ENCODE peak calls at places on chromosome 5, in eight cellular contexts. E is cardiac muscle cell, C is progenitor cell of endocrine pancreas, N is activated B cell treated with CpG ODN at 0.5 μM for 24 hours, G is heart left ventricle, A is AG04450, S is B cell, Z is PC-3. V is an unnamed sample.

GRCh38 chr5:141223112-141223783 is at the start of gene PCDHB14:
- DNase-seq in A (no peak), C (no peak), G (no peak), Z (peak), N (no peak), S (peak), E (peak), V (no peak)

GRCh38 chr5:102762095-102762534 is 7.0 kb downstream of the PAM start:
- DNase-seq in S (no peak), E (peak), N (no peak), C (no peak), A (no peak), G (no peak), Z (peak), V (no peak)

GRCh38 chr5:149141224-149141956 is at the start of gene ABLIM3:
- DNase-seq in E (peak), C (peak), N (peak), A (no peak), Z (peak), S (peak), G (peak), V (peak)

GRCh38 chr5:96374653-96375052 is 58.4 kb downstream of the PCSK1 start:
- DNase-seq in G (no peak), S (no peak), Z (no peak), N (no peak), C (no peak), A (no peak), E (no peak), V (no peak)

GRCh38 chr5:4880304-4880741 is 259.8 kb upstream of the ADAMTS16 start:
- DNase-seq in G (no peak), E (no peak), N (no peak), A (no peak), Z (no peak), S (no peak), C (no peak), V (no peak)

GRCh38 chr5:135651156-135651555 is 72.4 kb upstream of the CXCL14 start:
- DNase-seq in S (no peak), G (no peak), E (peak), C (no peak), N (no peak), A (no peak), Z (peak), V (no peak)

GRCh38 chr5:24110019-24110615 is 534.7 kb downstream of the CDH10 start:
- DNase-seq in E (peak), A (no peak), S (no peak), N (no peak), Z (peak), C (no peak), G (no peak), V (no peak)

GRCh38 chr5:97666767-97667166 is 483.7 kb upstream of the RIOK2 start:
- DNase-seq in G (no peak), A (no peak), N (no peak), C (no peak), Z (peak), S (no peak), E (no peak), V (no peak)

GRCh38 chr5:122177162-122177561 is 47.8 kb downstream of the ZNF474 start:
- DNase-seq in Z (no peak), E (no peak), S (no peak), C (no peak), G (no peak), N (no peak), A (no peak), V (no peak)

GRCh38 chr5:123610209-123610608 is 98.2 kb downstream of the CSNK1G3 start:
- DNase-seq in C (no peak), A (no peak), Z (no peak), S (no peak), E (no peak), G (no peak), N (no peak), V (no peak)

GRCh38 chr5:96297867-96298266 is 135.2 kb downstream of the PCSK1 start:
- DNase-seq in G (no peak), S (no peak), A (peak), Z (no peak), E (peak), N (no peak), C (no peak), V (peak)

GRCh38 chr5:1498623-1499416 is 24.9 kb downstream of the LPCAT1 start:
- DNase-seq in G (no peak), N (no peak), S (peak), C (no peak), E (no peak), A (no peak), Z (no peak), V (no peak)

GRCh38 chr5:121024416-121025311 is 560.6 kb downstream of the PRR16 start:
- DNase-seq in G (no peak), E (no peak), Z (no peak), N (no peak), S (no peak), C (no peak), A (no peak), V (no peak)

GRCh38 chr5:59923465-59923864 is 29.9 kb upstream of the PDE4D start:
- DNase-seq in E (peak), C (no peak), S (no peak), A (no peak), G (no peak), N (no peak), Z (no peak), V (no peak)
- TF ChIP-seq CTCF in E (peak), C (no peak), S (no peak), A (peak), G (peak), N (no peak), Z (no peak), V (no peak)

GRCh38 chr5:126499742-126500396 is 76.7 kb downstream of the GRAMD2B start:
- DNase-seq in Z (peak), N (no peak), E (peak), G (no peak), A (no peak), S (peak), C (no peak), V (no peak)
- TF ChIP-seq CTCF in Z (peak), N (no peak), E (peak), G (peak), A (peak), S (peak), C (peak), V (no peak)

GRCh38 chr5:111772456-111772855 is 15.5 kb upstream of the NREP start:
- DNase-seq in E (no peak), S (no peak), N (no peak), Z (peak), G (no peak), A (no peak), C (no peak), V (no peak)
- TF ChIP-seq CTCF in E (no peak), S (no peak), N (no peak), Z (no peak), G (no peak), A (no peak), C (peak), V (no peak)

GRCh38 chr5:28766565-28767158 is 1728.3 kb upstream of the CDH9 start:
- DNase-seq in S (no peak), C (no peak), E (peak), N (no peak), G (no peak), A (no peak), Z (peak), V (peak)
- TF ChIP-seq CTCF in S (no peak), C (peak), E (peak), N (no peak), G (peak), A (peak), Z (peak), V (no peak)

GRCh38 chr5:109866051-109866450 is 176.3 kb downstream of the MAN2A1 start:
- DNase-seq in S (no peak), N (no peak), E (peak), A (peak), G (no peak), Z (peak), C (no peak), V (no peak)
- TF ChIP-seq CTCF in S (no peak), N (no peak), E (no peak), A (no peak), G (no peak), Z (no peak), C (no peak), V (no peak)

DNA sequence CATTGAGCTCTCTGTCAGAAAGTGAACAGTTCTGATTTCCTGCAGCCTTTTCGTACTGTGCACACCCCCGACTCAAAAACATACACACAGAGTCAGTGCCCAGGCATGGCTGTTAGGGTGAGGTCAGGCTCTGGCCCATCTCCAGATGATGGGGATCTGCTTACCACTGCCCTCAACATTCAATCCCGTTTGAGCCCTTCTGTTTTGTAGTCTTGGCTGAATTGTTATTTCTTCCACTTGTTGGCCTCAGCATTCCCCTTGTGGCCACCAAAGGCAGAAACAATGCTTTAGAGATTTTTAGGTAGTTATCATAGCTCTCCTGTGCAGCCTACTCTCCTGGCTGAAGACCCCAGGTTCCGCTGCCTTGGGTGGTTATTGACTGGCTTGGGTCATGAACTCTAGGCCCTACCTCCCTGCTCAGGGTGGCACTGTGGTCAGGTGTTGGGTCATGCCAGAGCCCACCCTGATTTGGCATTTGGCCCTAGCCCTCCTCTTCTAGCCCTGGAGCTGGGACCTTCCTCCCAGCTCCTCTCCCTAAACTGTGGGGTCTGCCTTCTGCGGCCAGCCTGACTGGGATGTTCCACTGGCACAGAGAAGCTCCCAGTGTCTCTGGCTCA is 7.8 kb upstream of the MYOZ3 start:
- DNase-seq in S (no peak), G (peak), E (peak), Z (peak), N (no peak), A (no peak), C (no peak), V (no peak)
- TF ChIP-seq CTCF in S (no peak), G (no peak), E (peak), Z (peak), N (no peak), A (peak), C (peak), V (no peak)

DNA sequence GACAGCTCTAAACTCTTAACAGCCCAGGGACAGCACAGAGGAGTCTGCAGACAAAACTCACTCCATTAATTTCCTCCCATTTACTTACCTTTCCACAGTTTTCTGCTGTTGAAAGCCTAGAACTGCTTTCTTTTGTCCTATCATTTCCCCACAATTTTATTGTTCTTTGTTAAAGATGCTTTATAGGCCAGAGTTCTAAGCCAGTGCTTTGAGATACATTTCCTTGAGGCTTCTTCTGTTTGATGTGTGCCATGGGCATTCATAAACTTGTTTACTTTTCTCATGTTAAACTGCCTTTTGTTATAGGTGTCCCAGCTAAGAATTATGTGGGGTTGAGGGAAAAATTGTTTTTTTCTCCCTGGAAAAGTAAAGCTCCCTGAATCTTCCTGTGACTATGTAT is 25.9 kb upstream of the SUB1 start:
- DNase-seq in G (no peak), C (no peak), S (no peak), Z (peak), A (no peak), N (no peak), E (no peak), V (no peak)
- TF ChIP-seq CTCF in G (no peak), C (no peak), S (no peak), Z (no peak), A (no peak), N (no peak), E (no peak), V (no peak)

DNA sequence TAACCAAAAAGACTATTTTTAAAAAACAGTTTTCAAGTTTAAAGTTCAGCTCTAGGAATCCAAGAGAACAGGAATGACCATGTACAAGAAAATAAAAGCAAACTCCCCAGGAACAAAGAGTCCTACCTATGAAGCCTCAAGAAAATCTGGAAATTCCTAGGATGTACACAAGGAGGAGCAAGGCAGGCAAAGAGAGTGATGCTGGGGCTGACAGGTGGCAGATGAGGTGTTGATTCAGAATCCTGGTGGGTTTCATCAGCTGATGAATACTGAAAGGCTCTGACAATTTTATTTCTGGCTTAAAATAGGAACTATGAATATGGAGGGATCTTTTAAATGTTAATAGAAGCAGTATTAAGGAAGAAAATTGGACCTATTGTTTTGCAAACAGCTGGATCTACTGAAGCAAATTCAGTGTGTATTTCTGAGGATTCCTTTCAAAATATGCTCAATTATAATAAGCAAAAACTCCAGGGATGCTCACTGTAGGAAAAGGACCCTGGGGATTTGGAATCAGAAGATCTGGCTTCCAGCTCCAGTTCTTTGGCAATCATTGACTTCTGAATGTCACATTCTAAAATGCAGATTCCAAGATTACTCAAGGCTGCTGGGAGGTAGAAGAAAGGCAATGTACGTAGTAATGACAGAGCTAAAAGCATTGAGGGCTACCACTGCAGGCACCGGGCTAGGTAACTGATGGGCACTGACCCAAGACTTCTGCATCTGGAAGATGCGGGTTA is 28.0 kb upstream of the SH3RF2 start:
- DNase-seq in E (no peak), N (no peak), A (no peak), C (no peak), S (no peak), Z (peak), G (no peak), V (no peak)
- TF ChIP-seq CTCF in E (no peak), N (no peak), A (peak), C (peak), S (no peak), Z (peak), G (no peak), V (no peak)

GRCh38 chr5:157301066-157301465 is 35.1 kb downstream of the CYFIP2 start:
- DNase-seq in Z (no peak), G (no peak), A (no peak), S (no peak), N (no peak), C (no peak), E (no peak), V (no peak)

GRCh38 chr5:157306092-157306491 is 40.2 kb downstream of the CYFIP2 start:
- DNase-seq in N (no peak), S (no peak), G (no peak), C (no peak), A (no peak), E (no peak), Z (no peak), V (no peak)

GRCh38 chr5:157306690-157307089 is 40.8 kb downstream of the CYFIP2 start:
- DNase-seq in N (no peak), S (peak), A (no peak), C (no peak), G (no peak), E (no peak), Z (no peak), V (no peak)

GRCh38 chr5:157303023-157303422 is 37.1 kb downstream of the CYFIP2 start:
- DNase-seq in Z (no peak), N (no peak), E (no peak), A (no peak), C (no peak), S (no peak), G (no peak), V (no peak)

GRCh38 chr5:157303667-157304327 is 37.9 kb downstream of the CYFIP2 start:
- DNase-seq in G (peak), N (no peak), S (no peak), C (no peak), A (no peak), E (no peak), Z (peak), V (no peak)
- TF ChIP-seq CTCF in G (no peak), N (no peak), S (peak), C (peak), A (peak), E (peak), Z (peak), V (no peak)

DNA sequence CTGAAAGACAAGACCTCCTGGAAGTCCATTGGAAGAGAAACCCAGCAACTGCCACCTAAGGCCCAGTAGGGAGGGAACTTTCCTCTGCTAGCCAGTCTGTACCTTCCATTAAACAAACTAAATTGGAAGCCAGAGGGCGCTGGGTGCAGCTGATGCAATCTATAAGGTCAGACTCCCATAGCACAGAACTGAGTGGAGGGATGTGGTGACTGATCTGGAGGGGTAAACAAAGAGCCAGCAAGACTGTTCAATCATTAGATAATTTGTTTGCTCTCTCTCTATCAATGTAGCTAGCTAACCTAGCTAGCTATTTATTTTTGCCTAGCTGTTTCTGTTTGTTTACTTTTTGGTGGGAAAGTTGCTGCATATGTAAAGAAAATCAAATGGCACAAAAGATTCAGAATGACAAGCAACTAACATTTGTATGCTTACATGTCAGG is 291.8 kb upstream of the DAB2 start:
- DNase-seq in G (no peak), E (peak), S (peak), Z (peak), N (no peak), C (peak), A (no peak), V (no peak)
- TF ChIP-seq CTCF in G (no peak), E (peak), S (no peak), Z (peak), N (no peak), C (peak), A (peak), V (peak)

V was measured in HL-60.